ENCODE peak calls at places on chromosomes 7 and 10, in six cellular contexts. One of them, this sample, is unnamed.

GRCh38 chr7:139340037-139340807 is 915 bp upstream of the FMC1 start:
- DNase-seq in pancreas: peak; percentile 99
- DNase-seq in NCI-H2029 treated with DMSO at 0.1 percent for 48 hours: peak; percentile 97
- DNase-seq in ascending aorta: peak; percentile 100
- DNase-seq in HTR-8/SVneo: peak; percentile 88
- DNase-seq in upper lobe of right lung: peak; percentile 98
- DNase-seq in this sample: peak; percentile 73

GRCh38 chr10:14146501-14146900 is 184.2 kb downstream of the FRMD4A start:
- DNase-seq in pancreas: no peak
- DNase-seq in NCI-H2029 treated with DMSO at 0.1 percent for 48 hours: no peak
- DNase-seq in ascending aorta: no peak
- DNase-seq in HTR-8/SVneo: no peak
- DNase-seq in upper lobe of right lung: no peak
- DNase-seq in this sample: no peak

GRCh38 chr10:54985732-54986131 is 184.7 kb upstream of the PCDH15 start:
- DNase-seq in pancreas: no peak
- DNase-seq in NCI-H2029 treated with DMSO at 0.1 percent for 48 hours: no peak
- DNase-seq in ascending aorta: no peak
- DNase-seq in HTR-8/SVneo: no peak
- DNase-seq in upper lobe of right lung: no peak
- DNase-seq in this sample: peak; percentile 58

GRCh38 chr10:113765910-113766309 is 14.4 kb downstream of the PLEKHS1 start:
- DNase-seq in pancreas: no peak
- DNase-seq in NCI-H2029 treated with DMSO at 0.1 percent for 48 hours: no peak
- DNase-seq in ascending aorta: no peak
- DNase-seq in HTR-8/SVneo: no peak
- DNase-seq in upper lobe of right lung: no peak
- DNase-seq in this sample: no peak

GRCh38 chr10:97029271-97029670 is 156.5 kb downstream of the SLIT1 start:
- DNase-seq in pancreas: no peak
- DNase-seq in NCI-H2029 treated with DMSO at 0.1 percent for 48 hours: no peak
- DNase-seq in ascending aorta: no peak
- DNase-seq in HTR-8/SVneo: no peak
- DNase-seq in upper lobe of right lung: no peak
- DNase-seq in this sample: no peak

GRCh38 chr7:77759294-77759889 is 38.8 kb downstream of the TMEM60 start:
- DNase-seq in pancreas: peak; percentile 56
- DNase-seq in NCI-H2029 treated with DMSO at 0.1 percent for 48 hours: peak; percentile 45
- DNase-seq in ascending aorta: no peak
- DNase-seq in HTR-8/SVneo: peak; percentile 18
- DNase-seq in upper lobe of right lung: no peak
- DNase-seq in this sample: peak; percentile 73

GRCh38 chr7:2680792-2681490 is 7.1 kb upstream of the AMZ1 start:
- DNase-seq in pancreas: peak; percentile 75
- DNase-seq in NCI-H2029 treated with DMSO at 0.1 percent for 48 hours: peak; percentile 37
- DNase-seq in ascending aorta: no peak
- DNase-seq in HTR-8/SVneo: peak; percentile 77
- DNase-seq in upper lobe of right lung: peak; percentile 91
- DNase-seq in this sample: peak; percentile 98

GRCh38 chr10:133298466-133298865 is 10.2 kb downstream of the TUBGCP2 start:
- DNase-seq in pancreas: no peak
- DNase-seq in NCI-H2029 treated with DMSO at 0.1 percent for 48 hours: no peak
- DNase-seq in ascending aorta: no peak
- DNase-seq in HTR-8/SVneo: no peak
- DNase-seq in upper lobe of right lung: no peak
- DNase-seq in this sample: no peak

GRCh38 chr10:50988792-50989191 is 85.5 kb upstream of the PRKG1 start:
- DNase-seq in pancreas: no peak
- DNase-seq in NCI-H2029 treated with DMSO at 0.1 percent for 48 hours: no peak
- DNase-seq in ascending aorta: no peak
- DNase-seq in HTR-8/SVneo: no peak
- DNase-seq in upper lobe of right lung: no peak
- DNase-seq in this sample: peak; percentile 33

GRCh38 chr7:52189153-52189778 is 846.2 kb upstream of the POM121L12 start:
- DNase-seq in pancreas: no peak
- DNase-seq in NCI-H2029 treated with DMSO at 0.1 percent for 48 hours: no peak
- DNase-seq in ascending aorta: no peak
- DNase-seq in HTR-8/SVneo: no peak
- DNase-seq in upper lobe of right lung: no peak
- DNase-seq in this sample: no peak

GRCh38 chr10:72001026-72001380 is 36.8 kb downstream of the CHST3 start:
- DNase-seq in pancreas: no peak
- DNase-seq in NCI-H2029 treated with DMSO at 0.1 percent for 48 hours: no peak
- DNase-seq in ascending aorta: no peak
- DNase-seq in HTR-8/SVneo: no peak
- DNase-seq in upper lobe of right lung: no peak
- DNase-seq in this sample: no peak

GRCh38 chr7:39898867-39899266 is 51.2 kb upstream of the CDK13 start:
- DNase-seq in pancreas: no peak
- DNase-seq in NCI-H2029 treated with DMSO at 0.1 percent for 48 hours: no peak
- DNase-seq in ascending aorta: no peak
- DNase-seq in HTR-8/SVneo: no peak
- DNase-seq in upper lobe of right lung: no peak
- DNase-seq in this sample: no peak

GRCh38 chr7:106514887-106515286 is 146.1 kb downstream of the CCDC71L start:
- DNase-seq in pancreas: no peak
- DNase-seq in NCI-H2029 treated with DMSO at 0.1 percent for 48 hours: no peak
- DNase-seq in ascending aorta: no peak
- DNase-seq in HTR-8/SVneo: no peak
- DNase-seq in upper lobe of right lung: no peak
- DNase-seq in this sample: no peak

GRCh38 chr10:4117604-4118003 is 332.6 kb upstream of the KLF6 start:
- DNase-seq in pancreas: no peak
- DNase-seq in NCI-H2029 treated with DMSO at 0.1 percent for 48 hours: no peak
- DNase-seq in ascending aorta: no peak
- DNase-seq in HTR-8/SVneo: no peak
- DNase-seq in upper lobe of right lung: no peak
- DNase-seq in this sample: no peak

GRCh38 chr10:34666008-34666700 is 148.9 kb downstream of the PARD3 start:
- DNase-seq in pancreas: peak; percentile 47
- DNase-seq in NCI-H2029 treated with DMSO at 0.1 percent for 48 hours: no peak
- DNase-seq in ascending aorta: no peak
- DNase-seq in HTR-8/SVneo: peak; percentile 91
- DNase-seq in upper lobe of right lung: no peak
- DNase-seq in this sample: peak; percentile 18

GRCh38 chr7:70133291-70133690 is 535.0 kb downstream of the AUTS2 start:
- DNase-seq in pancreas: no peak
- DNase-seq in NCI-H2029 treated with DMSO at 0.1 percent for 48 hours: no peak
- DNase-seq in ascending aorta: no peak
- DNase-seq in HTR-8/SVneo: no peak
- DNase-seq in upper lobe of right lung: no peak
- DNase-seq in this sample: no peak

GRCh38 chr10:47063858-47064257 is 152.6 kb downstream of the PTPN20 start:
- DNase-seq in pancreas: no peak
- DNase-seq in NCI-H2029 treated with DMSO at 0.1 percent for 48 hours: peak; percentile 32
- DNase-seq in ascending aorta: no peak
- DNase-seq in HTR-8/SVneo: no peak
- DNase-seq in upper lobe of right lung: no peak
- DNase-seq in this sample: no peak

GRCh38 chr7:19491371-19491770 is 217.5 kb downstream of the POLR1F start:
- DNase-seq in pancreas: no peak
- DNase-seq in NCI-H2029 treated with DMSO at 0.1 percent for 48 hours: no peak
- DNase-seq in ascending aorta: no peak
- DNase-seq in HTR-8/SVneo: no peak
- DNase-seq in upper lobe of right lung: no peak
- DNase-seq in this sample: no peak

This sample was measured in T47D.